ENCODE peak calls at places on chromosome 9, in four cellular contexts. Q is cardiac fibroblast; U is HTR-8/SVneo; M is activated gamma-delta T cell treated with anti-CD3 and anti-CD28 coated beads, Interleukin-2, amount 50 U/mL, for 16 hours. X is an unnamed sample.

GRCh38 chr9:125632321-125633115 is 74.5 kb downstream of the MAPKAP1 start:
- DNase-seq in Q (peak; percentile 63), U (no peak), M (no peak), X (no peak)

GRCh38 chr9:87564706-87565335 is 67.2 kb downstream of the DAPK1 start:
- DNase-seq in Q (no peak), U (no peak), M (no peak), X (no peak)

GRCh38 chr9:105912868-105913516 is 218.7 kb downstream of the TMEM38B start:
- DNase-seq in Q (no peak), U (no peak), M (no peak), X (no peak)

GRCh38 chr9:88303785-88304495 is 84.3 kb upstream of the SPIN1 start:
- DNase-seq in Q (peak; percentile 34), U (no peak), M (no peak), X (no peak)

GRCh38 chr9:32350682-32351081 is 33.8 kb upstream of the ACO1 start:
- DNase-seq in Q (peak; percentile 50), U (peak; percentile 1), M (no peak), X (no peak)

GRCh38 chr9:80954521-80954920 is 734.8 kb downstream of the TLE1 start:
- DNase-seq in Q (peak; percentile 9), U (no peak), M (no peak), X (no peak)

GRCh38 chr9:135101486-135101885 is 14.0 kb downstream of the OLFM1 start:
- DNase-seq in Q (no peak), U (no peak), M (no peak), X (no peak)

GRCh38 chr9:94286056-94286455 is 27.0 kb downstream of the ZNF169 start:
- DNase-seq in Q (no peak), U (no peak), M (no peak), X (no peak)

GRCh38 chr9:98445576-98445975 is 190.1 kb upstream of the TBC1D2 start:
- DNase-seq in Q (no peak), U (no peak), M (no peak), X (no peak)

GRCh38 chr9:136324501-136325300 is 2.6 kb upstream of the GPSM1 start:
- DNase-seq in Q (no peak), U (no peak), M (no peak), X (no peak)

GRCh38 chr9:38048319-38048969 is 20.6 kb downstream of the SHB start:
- DNase-seq in Q (peak; percentile 90), U (no peak), M (no peak), X (no peak)

GRCh38 chr9:107438211-107439030 is 51.1 kb downstream of the KLF4 start:
- DNase-seq in Q (no peak), U (peak; percentile 27), M (no peak), X (no peak)

GRCh38 chr9:2018764-2019548 is 3.8 kb downstream of the SMARCA2 start:
- DNase-seq in Q (no peak), U (no peak), M (no peak), X (no peak)

GRCh38 chr9:78261403-78262001 is 25.6 kb downstream of the CEP78 start:
- DNase-seq in Q (peak; percentile 60), U (no peak), M (no peak), X (peak; percentile 1)

GRCh38 chr9:22227986-22228385 is 218.6 kb upstream of the DMRTA1 start:
- DNase-seq in Q (no peak), U (no peak), M (no peak), X (no peak)

X was measured in CMK.